ENCODE peak calls at places on chromosomes 16 and 17, in ten cellular contexts. S, G, N, Z, V, Q, O, X, F and Y are unnamed samples.
A peak's percentile ranks its signal among the peaks of the same experiment; 100 is the strongest.

GRCh38 chr17:49862781-49863331 is 15.0 kb upstream of the TAC4 start:
- DNase-seq in S (peak; percentile 37), G (no peak), N (no peak), Z (no peak), V (no peak), Q (no peak), O (no peak), X (no peak), F (no peak), Y (no peak)

GRCh38 chr17:62666801-62667591 is 39.5 kb downstream of the MRC2 start:
- DNase-seq in S (no peak), G (no peak), N (no peak), Z (no peak), V (no peak), Q (no peak), O (no peak), X (no peak), F (no peak), Y (no peak)

GRCh38 chr17:14038206-14038605 is 31.1 kb upstream of the COX10 start:
- DNase-seq in S (no peak), G (no peak), N (no peak), Z (no peak), V (no peak), Q (no peak), O (no peak), X (no peak), F (no peak), Y (no peak)

GRCh38 chr17:27376637-27377547 is 79.4 kb upstream of the KSR1 start:
- DNase-seq in S (no peak), G (no peak), N (no peak), Z (no peak), V (no peak), Q (no peak), O (no peak), X (no peak), F (no peak), Y (no peak)

GRCh38 chr17:73455767-73456166 is 144.0 kb upstream of the CDC42EP4 start:
- DNase-seq in S (peak; percentile 43), G (no peak), N (no peak), Z (no peak), V (no peak), Q (no peak), O (no peak), X (no peak), F (no peak), Y (no peak)

GRCh38 chr16:1443403-1443973 is 868 bp downstream of the CCDC154 start:
- DNase-seq in S (peak; percentile 65), G (no peak), N (no peak), Z (no peak), V (no peak), Q (no peak), O (no peak), X (no peak), F (no peak), Y (no peak)

GRCh38 chr17:1487939-1488825 is 4.3 kb downstream of the MYO1C start:
- DNase-seq in S (peak; percentile 84), G (peak; percentile 61), N (peak; percentile 79), Z (peak; percentile 61), V (peak; percentile 87), Q (peak; percentile 74), O (no peak), X (no peak), F (peak; percentile 93), Y (peak; percentile 76)

GRCh38 chr17:42142371-42142896 is 12.4 kb downstream of the RAB5C start:
- DNase-seq in S (no peak), G (no peak), N (no peak), Z (no peak), V (peak; percentile 59), Q (no peak), O (peak; percentile 62), X (no peak), F (no peak), Y (no peak)

GRCh38 chr17:77928519-77929179 is 29.9 kb upstream of the TNRC6C start:
- DNase-seq in S (no peak), G (no peak), N (no peak), Z (no peak), V (no peak), Q (no peak), O (no peak), X (no peak), F (no peak), Y (no peak)

GRCh38 chr17:38464251-38464722 is 36.0 kb downstream of the ARHGAP23 start:
- DNase-seq in S (no peak), G (no peak), N (no peak), Z (no peak), V (peak; percentile 76), Q (no peak), O (no peak), X (no peak), F (peak; percentile 67), Y (no peak)

GRCh38 chr17:74453665-74454196 is 12.7 kb upstream of the CD300A start:
- DNase-seq in S (peak; percentile 100), G (peak; percentile 70), N (peak; percentile 84), Z (no peak), V (no peak), Q (no peak), O (no peak), X (no peak), F (no peak), Y (no peak)

GRCh38 chr16:71409038-71409775 is 32.6 kb downstream of the TLE7 start:
- DNase-seq in S (no peak), G (no peak), N (no peak), Z (no peak), V (no peak), Q (no peak), O (no peak), X (no peak), F (no peak), Y (no peak)

GRCh38 chr16:88856122-88856827 is 472 bp downstream of the GALNS start:
- DNase-seq in S (peak; percentile 58), G (no peak), N (no peak), Z (peak; percentile 14), V (peak; percentile 19), Q (peak; percentile 18), O (no peak), X (no peak), F (peak; percentile 42), Y (no peak)